ENCODE peak calls at places on chromosome 1, in four cellular contexts. C is cardiac fibroblast; D is stimulated activated CD8-positive, alpha-beta memory T cell treated with anti-CD3 and anti-CD28 coated beads, Interleukin-7, amount 100 ng/mL, for 48 hours; N is G401. B is an unnamed sample.

GRCh38 chr1:242828199-242828598 is 303.7 kb upstream of the PLD5 start:
- DNase-seq in N (no peak), D (no peak), C (no peak), B (no peak)

GRCh38 chr1:36874271-36875017 is 159.9 kb downstream of the GRIK3 start:
- DNase-seq in C (no peak), N (no peak), D (no peak), B (no peak)

GRCh38 chr1:224528900-224529299 is 87.2 kb upstream of the CNIH3 start:
- DNase-seq in C (peak), D (no peak), N (no peak), B (no peak)

GRCh38 chr1:159492575-159493323 is 43.1 kb downstream of the OR10J5 start:
- DNase-seq in C (peak), N (no peak), D (no peak), B (no peak)

GRCh38 chr1:116483481-116484309 is 87.1 kb downstream of the CD58 start:
- DNase-seq in N (peak), C (peak), D (no peak), B (no peak)

GRCh38 chr1:231185391-231185790 is 23.5 kb downstream of the TRIM67 start:
- DNase-seq in D (no peak), C (no peak), N (no peak), B (no peak)

GRCh38 chr1:91924146-91924545 is 25.1 kb upstream of the BRDT start:
- DNase-seq in D (no peak), C (peak), N (no peak), B (no peak)

GRCh38 chr1:219416598-219417238 is 196.2 kb downstream of the ZC3H11B start:
- DNase-seq in D (no peak), C (peak), N (peak), B (peak)

GRCh38 chr1:202821467-202821866 is 10.7 kb downstream of the PCAT6 start:
- DNase-seq in N (no peak), D (no peak), C (peak), B (no peak)

GRCh38 chr1:46556822-46557221 is 5.4 kb upstream of the KNCN start:
- DNase-seq in C (peak), N (no peak), D (no peak), B (no peak)

GRCh38 chr1:156608981-156609380 is 7.7 kb upstream of the GPATCH4 start:
- DNase-seq in D (no peak), C (no peak), N (peak), B (no peak)

GRCh38 chr1:211902624-211903291 is 72.2 kb upstream of the LPGAT1 start:
- DNase-seq in N (no peak), C (no peak), D (no peak), B (no peak)

GRCh38 chr1:35448344-35448801 is 108.8 kb downstream of the KIAA0319L start:
- DNase-seq in N (no peak), C (peak), D (no peak), B (no peak)

GRCh38 chr1:29849038-29849750 is 612.9 kb downstream of the PTPRU start:
- DNase-seq in N (peak), D (no peak), C (peak), B (peak)

GRCh38 chr1:58539553-58539952 is 7.0 kb downstream of the OMA1 start:
- DNase-seq in C (peak), N (no peak), D (no peak), B (no peak)

GRCh38 chr1:202858789-202859414 is 30.0 kb downstream of the RABIF start:
- DNase-seq in D (no peak), N (no peak), C (peak), B (no peak)

GRCh38 chr1:226737819-226738420 is 1.2 kb downstream of the ITPKB start:
- DNase-seq in N (peak), D (no peak), C (peak), B (no peak)

GRCh38 chr1:4830756-4831155 is 176.3 kb downstream of the AJAP1 start:
- DNase-seq in C (no peak), D (no peak), N (no peak), B (no peak)

GRCh38 chr1:41868241-41868953 is 50.3 kb downstream of the HIVEP3 start:
- DNase-seq in C (no peak), N (no peak), D (no peak), B (no peak)

GRCh38 chr1:6152882-6153281 is 27.2 kb downstream of the CHD5 start:
- DNase-seq in C (no peak), D (no peak), N (no peak), B (no peak)

GRCh38 chr1:58441699-58442098 is 104.8 kb downstream of the OMA1 start:
- DNase-seq in C (no peak), D (no peak), N (peak), B (no peak)

GRCh38 chr1:9473032-9473792 is 66.1 kb upstream of the SLC25A33 start:
- DNase-seq in C (peak), N (no peak), D (no peak), B (no peak)

GRCh38 chr1:86504130-86504479 is 35.4 kb downstream of the CLCA1 start:
- DNase-seq in C (no peak), D (no peak), N (no peak), B (no peak)

GRCh38 chr1:112708489-112708888 is 1.6 kb upstream of the RHOC start:
- DNase-seq in N (no peak), D (no peak), C (no peak), B (no peak)

GRCh38 chr1:6180578-6181311 is 624 bp upstream of the CHD5 start:
- DNase-seq in N (no peak), D (no peak), C (no peak), B (no peak)

B was measured in activated CD8-positive, alpha-beta memory T cell treated with anti-CD3 and anti-CD28 coated beads for 48 hours.